ENCODE peak calls at places on chromosome 20, in eight cellular contexts. One of them, this sample, is unnamed.

GRCh38 chr20:39853664-39854063 is 835.4 kb downstream of the MAFB start:
- DNase-seq in psoas muscle: no peak
- DNase-seq in PC-9: no peak
- DNase-seq in lower lobe of right lung: no peak
- DNase-seq in AG04449: no peak
- DNase-seq in left ventricle myocardium inferior: no peak
- DNase-seq in heart left ventricle: no peak
- DNase-seq in right lobe of liver: no peak
- DNase-seq in this sample: no peak

GRCh38 chr20:46621492-46621891 is 29.8 kb downstream of the SLC13A3 start:
- DNase-seq in PC-9: no peak
- DNase-seq in heart left ventricle: no peak
- DNase-seq in left ventricle myocardium inferior: no peak
- DNase-seq in psoas muscle: no peak
- DNase-seq in right lobe of liver: no peak
- DNase-seq in lower lobe of right lung: no peak
- DNase-seq in AG04449: peak; percentile 7
- DNase-seq in this sample: no peak

GRCh38 chr20:51628533-51629398 is 86.2 kb upstream of the NFATC2 start:
- DNase-seq in left ventricle myocardium inferior: no peak
- DNase-seq in right lobe of liver: no peak
- DNase-seq in PC-9: no peak
- DNase-seq in psoas muscle: no peak
- DNase-seq in AG04449: no peak
- DNase-seq in lower lobe of right lung: no peak
- DNase-seq in heart left ventricle: no peak
- DNase-seq in this sample: no peak

GRCh38 chr20:6739406-6739805 is 28.1 kb upstream of the BMP2 start:
- DNase-seq in AG04449: no peak
- DNase-seq in left ventricle myocardium inferior: no peak
- DNase-seq in lower lobe of right lung: no peak
- DNase-seq in heart left ventricle: no peak
- DNase-seq in PC-9: no peak
- DNase-seq in right lobe of liver: no peak
- DNase-seq in psoas muscle: no peak
- DNase-seq in this sample: no peak

GRCh38 chr20:16491277-16491912 is 81.9 kb downstream of the KIF16B start:
- DNase-seq in heart left ventricle: no peak
- DNase-seq in right lobe of liver: no peak
- DNase-seq in psoas muscle: no peak
- DNase-seq in lower lobe of right lung: no peak
- DNase-seq in AG04449: no peak
- DNase-seq in PC-9: no peak
- DNase-seq in left ventricle myocardium inferior: no peak
- DNase-seq in this sample: no peak

GRCh38 chr20:1761116-1761515 is 103.5 kb upstream of the SIRPG start:
- DNase-seq in PC-9: peak; percentile 34
- DNase-seq in lower lobe of right lung: no peak
- DNase-seq in left ventricle myocardium inferior: no peak
- DNase-seq in psoas muscle: no peak
- DNase-seq in AG04449: peak; percentile 67
- DNase-seq in right lobe of liver: no peak
- DNase-seq in heart left ventricle: no peak
- DNase-seq in this sample: no peak

GRCh38 chr20:17684077-17684888 is 2.2 kb upstream of the RRBP1 start:
- DNase-seq in right lobe of liver: no peak
- DNase-seq in left ventricle myocardium inferior: no peak
- DNase-seq in lower lobe of right lung: no peak
- DNase-seq in AG04449: no peak
- DNase-seq in heart left ventricle: no peak
- DNase-seq in PC-9: no peak
- DNase-seq in psoas muscle: no peak
- DNase-seq in this sample: no peak

GRCh38 chr20:15673206-15673605 is 900.0 kb downstream of the KIF16B start:
- DNase-seq in AG04449: peak; percentile 70
- DNase-seq in PC-9: no peak
- DNase-seq in heart left ventricle: no peak
- DNase-seq in right lobe of liver: no peak
- DNase-seq in left ventricle myocardium inferior: no peak
- DNase-seq in psoas muscle: no peak
- DNase-seq in lower lobe of right lung: no peak
- DNase-seq in this sample: no peak

GRCh38 chr20:14259691-14260090 is 77.7 kb downstream of the FLRT3 start:
- DNase-seq in AG04449: no peak
- DNase-seq in right lobe of liver: no peak
- DNase-seq in left ventricle myocardium inferior: no peak
- DNase-seq in heart left ventricle: no peak
- DNase-seq in psoas muscle: no peak
- DNase-seq in PC-9: no peak
- DNase-seq in lower lobe of right lung: no peak
- DNase-seq in this sample: no peak

GRCh38 chr20:21396921-21397340 is 395 bp downstream of the NKX2-4 start:
- DNase-seq in psoas muscle: no peak
- DNase-seq in AG04449: no peak
- DNase-seq in heart left ventricle: no peak
- DNase-seq in PC-9: no peak
- DNase-seq in lower lobe of right lung: no peak
- DNase-seq in right lobe of liver: no peak
- DNase-seq in left ventricle myocardium inferior: no peak
- DNase-seq in this sample: no peak

GRCh38 chr20:433300-433975 is 25.3 kb downstream of the RBCK1 start:
- DNase-seq in left ventricle myocardium inferior: no peak
- DNase-seq in psoas muscle: no peak
- DNase-seq in heart left ventricle: no peak
- DNase-seq in right lobe of liver: no peak
- DNase-seq in PC-9: no peak
- DNase-seq in lower lobe of right lung: no peak
- DNase-seq in AG04449: no peak
- DNase-seq in this sample: no peak

GRCh38 chr20:46213946-46214830 is 94.1 kb downstream of the CDH22 start:
- DNase-seq in PC-9: no peak
- DNase-seq in left ventricle myocardium inferior: no peak
- DNase-seq in lower lobe of right lung: no peak
- DNase-seq in psoas muscle: peak; percentile 86
- DNase-seq in right lobe of liver: no peak
- DNase-seq in AG04449: no peak
- DNase-seq in heart left ventricle: no peak
- DNase-seq in this sample: no peak

DNA sequence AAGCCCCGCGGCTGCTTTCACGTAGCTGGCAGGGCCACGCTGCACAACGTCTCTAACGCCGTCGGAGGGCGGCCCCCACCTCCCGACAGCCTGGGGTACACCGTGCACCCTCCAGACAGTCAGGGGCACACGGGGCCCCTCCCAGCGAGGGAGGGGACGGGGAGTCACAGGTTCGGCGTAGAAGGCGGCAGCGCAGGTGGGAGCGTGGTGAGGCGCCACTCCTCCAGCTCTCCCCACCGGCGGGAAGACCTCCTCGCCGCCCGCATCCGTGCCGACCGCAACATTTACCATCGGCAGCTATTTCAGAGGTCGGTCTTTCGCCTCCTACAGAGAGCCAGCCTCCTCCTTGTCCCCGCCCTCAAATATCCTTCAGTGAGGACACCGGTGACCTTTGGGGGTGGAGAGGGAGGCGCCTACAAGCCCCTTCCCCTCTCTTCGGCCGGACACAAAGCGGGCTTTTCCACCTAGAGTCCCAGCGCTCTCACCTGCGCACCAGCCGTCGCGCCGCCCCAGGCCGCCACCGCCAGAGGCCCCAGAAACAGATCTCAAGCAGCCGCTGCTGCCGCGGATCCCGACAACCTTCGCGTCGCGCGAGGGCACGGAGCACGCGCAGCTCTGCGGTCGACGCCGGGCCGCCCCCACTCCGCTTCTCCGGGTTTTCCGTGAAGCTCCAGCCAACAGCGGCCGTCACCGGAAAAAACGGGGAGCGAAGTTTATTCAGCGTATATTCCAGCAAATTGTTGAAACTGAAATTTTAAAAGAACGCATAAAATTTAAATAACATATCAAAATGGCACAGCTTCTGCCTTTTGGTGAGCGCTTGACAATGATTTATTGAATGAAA is at the start of gene MKKS:
- DNase-seq in right lobe of liver: peak; percentile 94
- DNase-seq in heart left ventricle: peak; percentile 92
- DNase-seq in AG04449: peak; percentile 62
- DNase-seq in lower lobe of right lung: peak; percentile 94
- DNase-seq in PC-9: peak; percentile 89
- DNase-seq in left ventricle myocardium inferior: peak; percentile 93
- DNase-seq in psoas muscle: peak; percentile 96
- DNase-seq in this sample: peak; percentile 74
- TF ChIP-seq CTCF in right lobe of liver: no peak
- TF ChIP-seq CTCF in heart left ventricle: no peak
- TF ChIP-seq CTCF in AG04449: peak; percentile 5
- TF ChIP-seq CTCF in lower lobe of right lung: no peak
- TF ChIP-seq CTCF in PC-9: no peak
- TF ChIP-seq CTCF in left ventricle myocardium inferior: no peak
- TF ChIP-seq CTCF in psoas muscle: peak; percentile 9
- TF ChIP-seq CTCF in this sample: no peak

GRCh38 chr20:57711311-57711712 is 1.5 kb upstream of the PMEPA1 start:
- DNase-seq in psoas muscle: no peak
- DNase-seq in left ventricle myocardium inferior: no peak
- DNase-seq in PC-9: no peak
- DNase-seq in right lobe of liver: no peak
- DNase-seq in lower lobe of right lung: no peak
- DNase-seq in AG04449: no peak
- DNase-seq in heart left ventricle: peak; percentile 7
- DNase-seq in this sample: no peak
- H3K4me3 ChIP-seq in psoas muscle: peak overlapping the region; percentile 69
- H3K4me3 ChIP-seq in left ventricle myocardium inferior: peak overlapping the region; percentile 86
- H3K4me3 ChIP-seq in PC-9: peak overlapping the region; percentile 89
- H3K4me3 ChIP-seq in right lobe of liver: no peak overlapping the region
- H3K4me3 ChIP-seq in lower lobe of right lung: no peak overlapping the region
- H3K4me3 ChIP-seq in AG04449: no peak overlapping the region
- H3K4me3 ChIP-seq in heart left ventricle: peak overlapping the region; percentile 75
- H3K4me3 ChIP-seq in this sample: peak overlapping the region; percentile 85

GRCh38 chr20:33399924-33400323 is 1.4 kb downstream of the CDK5RAP1 start:
- DNase-seq in PC-9: no peak
- DNase-seq in AG04449: no peak
- DNase-seq in right lobe of liver: no peak
- DNase-seq in lower lobe of right lung: peak; percentile 59
- DNase-seq in left ventricle myocardium inferior: no peak
- DNase-seq in heart left ventricle: no peak
- DNase-seq in psoas muscle: no peak
- DNase-seq in this sample: no peak

GRCh38 chr20:33392016-33392415 is 9.3 kb downstream of the CDK5RAP1 start:
- DNase-seq in psoas muscle: no peak
- DNase-seq in lower lobe of right lung: no peak
- DNase-seq in right lobe of liver: no peak
- DNase-seq in AG04449: peak; percentile 87
- DNase-seq in heart left ventricle: no peak
- DNase-seq in PC-9: no peak
- DNase-seq in left ventricle myocardium inferior: no peak
- DNase-seq in this sample: no peak

GRCh38 chr20:33393609-33394008 is 7.7 kb downstream of the CDK5RAP1 start:
- DNase-seq in lower lobe of right lung: no peak
- DNase-seq in AG04449: no peak
- DNase-seq in heart left ventricle: no peak
- DNase-seq in right lobe of liver: no peak
- DNase-seq in psoas muscle: no peak
- DNase-seq in left ventricle myocardium inferior: no peak
- DNase-seq in PC-9: no peak
- DNase-seq in this sample: no peak

GRCh38 chr20:33394718-33395117 is 6.6 kb downstream of the CDK5RAP1 start:
- DNase-seq in heart left ventricle: no peak
- DNase-seq in PC-9: no peak
- DNase-seq in right lobe of liver: no peak
- DNase-seq in left ventricle myocardium inferior: no peak
- DNase-seq in lower lobe of right lung: no peak
- DNase-seq in psoas muscle: no peak
- DNase-seq in AG04449: no peak
- DNase-seq in this sample: no peak
- TF ChIP-seq CTCF in heart left ventricle: no peak
- TF ChIP-seq CTCF in PC-9: no peak
- TF ChIP-seq CTCF in right lobe of liver: no peak
- TF ChIP-seq CTCF in left ventricle myocardium inferior: peak; percentile 28
- TF ChIP-seq CTCF in lower lobe of right lung: no peak
- TF ChIP-seq CTCF in psoas muscle: no peak
- TF ChIP-seq CTCF in AG04449: no peak
- TF ChIP-seq CTCF in this sample: peak; percentile 38

GRCh38 chr20:44586986-44587980 is 4.9 kb downstream of the PKIG start:
- DNase-seq in PC-9: no peak
- DNase-seq in lower lobe of right lung: no peak
- DNase-seq in AG04449: no peak
- DNase-seq in heart left ventricle: no peak
- DNase-seq in left ventricle myocardium inferior: no peak
- DNase-seq in right lobe of liver: no peak
- DNase-seq in psoas muscle: no peak
- DNase-seq in this sample: no peak

GRCh38 chr20:44586289-44586911 is 4.0 kb downstream of the PKIG start:
- DNase-seq in lower lobe of right lung: no peak
- DNase-seq in left ventricle myocardium inferior: no peak
- DNase-seq in PC-9: no peak
- DNase-seq in right lobe of liver: no peak
- DNase-seq in heart left ventricle: no peak
- DNase-seq in AG04449: no peak
- DNase-seq in psoas muscle: no peak
- DNase-seq in this sample: no peak

GRCh38 chr20:44583179-44583578 is 800 bp downstream of the PKIG start:
- DNase-seq in PC-9: no peak
- DNase-seq in heart left ventricle: no peak
- DNase-seq in psoas muscle: no peak
- DNase-seq in left ventricle myocardium inferior: no peak
- DNase-seq in right lobe of liver: no peak
- DNase-seq in lower lobe of right lung: no peak
- DNase-seq in AG04449: no peak
- DNase-seq in this sample: no peak

GRCh38 chr20:44584103-44584690 is 1.8 kb downstream of the PKIG start:
- DNase-seq in AG04449: no peak
- DNase-seq in left ventricle myocardium inferior: no peak
- DNase-seq in heart left ventricle: no peak
- DNase-seq in lower lobe of right lung: no peak
- DNase-seq in right lobe of liver: no peak
- DNase-seq in PC-9: no peak
- DNase-seq in psoas muscle: no peak
- DNase-seq in this sample: no peak

GRCh38 chr20:44585042-44585968 is 2.9 kb downstream of the PKIG start:
- DNase-seq in PC-9: no peak
- DNase-seq in psoas muscle: no peak
- DNase-seq in right lobe of liver: no peak
- DNase-seq in left ventricle myocardium inferior: no peak
- DNase-seq in AG04449: no peak
- DNase-seq in heart left ventricle: no peak
- DNase-seq in lower lobe of right lung: no peak
- DNase-seq in this sample: no peak
- H3K4me3 ChIP-seq in PC-9: no peak overlapping the region
- H3K4me3 ChIP-seq in psoas muscle: peak overlapping the region; percentile 88
- H3K4me3 ChIP-seq in right lobe of liver: no peak overlapping the region
- H3K4me3 ChIP-seq in left ventricle myocardium inferior: peak overlapping the region; percentile 74
- H3K4me3 ChIP-seq in AG04449: no peak overlapping the region
- H3K4me3 ChIP-seq in heart left ventricle: peak overlapping the region; percentile 68
- H3K4me3 ChIP-seq in lower lobe of right lung: peak overlapping the region; percentile 53
- H3K4me3 ChIP-seq in this sample: no peak overlapping the region

GRCh38 chr20:50380697-50381040 is 129.5 kb upstream of the PTPN1 start:
- DNase-seq in psoas muscle: no peak
- DNase-seq in AG04449: no peak
- DNase-seq in lower lobe of right lung: no peak
- DNase-seq in heart left ventricle: no peak
- DNase-seq in left ventricle myocardium inferior: no peak
- DNase-seq in right lobe of liver: no peak
- DNase-seq in PC-9: no peak
- DNase-seq in this sample: no peak
- TF ChIP-seq CTCF in psoas muscle: peak; percentile 42
- TF ChIP-seq CTCF in AG04449: peak; percentile 67
- TF ChIP-seq CTCF in lower lobe of right lung: peak; percentile 55
- TF ChIP-seq CTCF in heart left ventricle: peak; percentile 28
- TF ChIP-seq CTCF in left ventricle myocardium inferior: peak; percentile 53
- TF ChIP-seq CTCF in right lobe of liver: peak; percentile 61
- TF ChIP-seq CTCF in PC-9: peak; percentile 62
- TF ChIP-seq CTCF in this sample: peak; percentile 65